ENCODE peak calls at places on chromosomes 2 and 18, in six cellular contexts. U is heart left ventricle, E is A673, A is neural progenitor cell, N is cardiac muscle cell, V is body of pancreas. I is an unnamed sample. For H3K4me1, the result is how much of the 10 kb centered on the place peaks cover.

GRCh38 chr2:126437016-126437415 is 218.9 kb upstream of the GYPC start:
- DNase-seq in U (no peak), E (no peak), A (no peak), N (no peak), V (no peak), I (no peak)

GRCh38 chr18:73564073-73564472 is 583.6 kb downstream of the FBXO15 start:
- DNase-seq in U (no peak), E (peak), A (no peak), N (no peak), V (no peak), I (no peak)

GRCh38 chr2:50385361-50385760 is 646.6 kb downstream of the NRXN1 start:
- DNase-seq in U (no peak), E (no peak), A (no peak), N (no peak), V (no peak), I (no peak)

GRCh38 chr2:54497738-54498680 is 41.9 kb downstream of the SPTBN1 start:
- DNase-seq in U (peak), E (peak), A (peak), N (peak), V (peak), I (no peak)

GRCh38 chr2:130808482-130809268 is 28.0 kb upstream of the ARHGEF4 start:
- DNase-seq in U (no peak), E (no peak), A (no peak), N (no peak), V (no peak), I (no peak)

GRCh38 chr2:96636772-96637171 is 1.3 kb downstream of the KANSL3 start:
- DNase-seq in U (peak), E (peak), A (no peak), N (no peak), V (no peak), I (no peak)

GRCh38 chr2:145168091-145168490 is 648.2 kb upstream of the ZEB2 start:
- DNase-seq in U (no peak), E (no peak), A (no peak), N (no peak), V (no peak), I (no peak)

GRCh38 chr2:219460424-219460926 is 25.8 kb downstream of the SPEG start:
- DNase-seq in U (peak), E (no peak), A (peak), N (peak), V (no peak), I (no peak)

GRCh38 chr2:96800762-96801463 is 15.2 kb upstream of the CNNM3 start:
- DNase-seq in U (peak), E (peak), A (peak), N (peak), V (peak), I (peak)

GRCh38 chr18:2641638-2642037 is 13.9 kb upstream of the SMCHD1 start:
- DNase-seq in U (no peak), E (no peak), A (no peak), N (no peak), V (no peak), I (no peak)

GRCh38 chr18:31497711-31498449 is at the start of gene DSG2:
- DNase-seq in U (peak), E (peak), A (peak), N (peak), V (peak), I (peak)

GRCh38 chr2:3535467-3535793 is 16.1 kb upstream of the ADI1 start:
- DNase-seq in U (no peak), E (no peak), A (no peak), N (no peak), V (no peak), I (no peak)

GRCh38 chr18:35376393-35376741 is 770 bp downstream of the ZNF396 start:
- DNase-seq in U (peak), E (no peak), A (peak), N (no peak), V (peak), I (no peak)

GRCh38 chr18:78765637-78766281 is 213.9 kb upstream of the SALL3 start:
- DNase-seq in U (no peak), E (no peak), A (no peak), N (no peak), V (no peak), I (no peak)

GRCh38 chr2:74527741-74528140 is 1.7 kb upstream of the DQX1 start:
- DNase-seq in U (no peak), E (no peak), A (no peak), N (no peak), V (no peak), I (no peak)

GRCh38 chr18:56823986-56824385 is 172.8 kb downstream of the WDR7 start:
- DNase-seq in U (no peak), E (peak), A (no peak), N (no peak), V (no peak), I (no peak)

GRCh38 chr18:39344487-39344886 is 1778.9 kb upstream of the CELF4 start:
- DNase-seq in U (no peak), E (no peak), A (no peak), N (no peak), V (no peak), I (no peak)

GRCh38 chr2:222038086-222038802 is 260.6 kb downstream of the PAX3 start:
- DNase-seq in U (no peak), E (peak), A (no peak), N (peak), V (no peak), I (no peak)

GRCh38 chr2:205683179-205683978 is 1.1 kb downstream of the NRP2 start:
- DNase-seq in U (no peak), E (no peak), A (no peak), N (no peak), V (no peak), I (no peak)

GRCh38 chr18:33210575-33211189 is 229.8 kb downstream of the CCDC178 start:
- DNase-seq in U (no peak), E (peak), A (peak), N (peak), V (peak), I (no peak)

DNA sequence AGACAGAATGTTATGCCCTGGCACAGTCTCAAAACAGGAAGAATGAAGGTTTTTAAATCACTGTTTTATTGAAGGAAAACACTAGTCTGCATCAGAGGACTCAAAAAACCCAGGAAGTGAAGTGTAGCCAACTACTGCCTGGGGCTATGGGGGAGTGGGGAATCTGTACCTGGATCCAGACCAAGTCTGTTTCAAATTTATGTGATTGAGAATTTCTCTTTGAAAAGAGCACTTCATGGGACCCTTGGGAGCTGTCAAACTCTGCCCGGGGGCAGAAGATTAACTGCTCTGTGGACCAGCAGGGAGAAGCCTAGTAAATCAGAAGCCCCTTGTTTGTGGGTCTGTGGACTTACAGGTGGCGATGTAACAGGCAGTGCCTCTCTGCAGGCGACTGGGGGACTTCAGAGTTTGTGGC is 45.3 kb upstream of the TANC1 start:
- DNase-seq in U (no peak), E (peak), A (peak), N (peak), V (no peak), I (no peak)
- H3K27ac ChIP-seq in U (no peak), E (no peak), A (no peak), N (no peak), V (no peak), I (no peak)

GRCh38 chr2:39118786-39119499 is 1.9 kb downstream of the SOS1 start:
- DNase-seq in U (no peak), E (peak), A (no peak), N (no peak), V (no peak), I (no peak)

GRCh38 chr2:39120771-39121522 is at the start of gene SOS1:
- DNase-seq in U (peak), E (peak), A (peak), N (peak), V (peak), I (peak)

GRCh38 chr2:39120521-39120770 is 405 bp downstream of the SOS1 start:
- DNase-seq in U (no peak), E (no peak), A (no peak), N (no peak), V (no peak), I (no peak)

GRCh38 chr2:39121523-39122063 is 742 bp upstream of the SOS1 start:
- DNase-seq in U (no peak), E (no peak), A (peak), N (peak), V (no peak), I (no peak)

DNA sequence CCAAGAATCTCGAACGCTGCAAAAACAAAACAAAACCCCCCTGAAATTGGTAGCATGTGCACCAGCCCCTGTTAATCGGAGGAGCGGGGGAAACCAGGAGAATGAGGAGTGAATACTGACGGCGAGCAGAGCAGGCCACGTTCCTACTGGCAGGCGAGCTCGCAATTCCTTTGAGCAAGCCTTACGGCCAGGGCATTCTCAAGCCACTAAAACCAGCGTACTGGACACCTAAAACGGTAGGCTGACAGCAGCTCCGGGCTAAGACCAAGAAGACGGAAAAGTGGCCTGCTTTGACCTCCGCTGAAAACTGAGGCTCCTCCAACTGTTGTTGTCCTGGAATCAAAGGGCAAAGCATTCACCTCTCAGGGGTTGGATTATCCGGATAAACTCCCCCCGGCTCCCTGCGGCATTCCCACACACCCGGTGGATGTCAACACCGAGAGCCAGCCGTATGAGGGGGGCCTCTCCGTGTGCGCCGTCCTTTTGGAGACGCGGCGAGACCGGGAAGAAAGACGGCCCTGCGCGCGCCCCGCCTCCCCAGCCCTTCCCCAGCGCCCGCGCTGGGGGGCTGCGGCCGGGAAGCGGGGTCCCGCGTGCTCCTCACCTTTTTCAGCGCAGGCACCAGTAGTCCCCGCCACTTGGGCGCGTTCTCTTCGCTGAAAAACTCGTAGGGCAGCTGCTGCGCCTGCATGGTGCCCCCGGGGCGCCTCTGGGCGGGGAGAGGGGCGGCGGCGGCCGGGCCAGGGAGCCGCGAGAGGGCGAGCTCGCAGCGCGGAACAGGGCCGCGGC is 925 bp downstream of the SOS1 start:
- DNase-seq in U (peak), E (peak), A (peak), N (peak), V (peak), I (peak)
- TF ChIP-seq CTCF in U (peak), E (peak), A (peak), N (peak), V (peak), I (no peak)

GRCh38 chr2:64533882-64534281 is 9.8 kb downstream of the AFTPH start:
- DNase-seq in U (no peak), E (no peak), A (no peak), N (no peak), V (no peak), I (no peak)

GRCh38 chr2:64532030-64532429 is 7.9 kb downstream of the AFTPH start:
- DNase-seq in U (no peak), E (no peak), A (no peak), N (no peak), V (no peak), I (no peak)

GRCh38 chr2:64535024-64535423 is 10.9 kb downstream of the AFTPH start:
- DNase-seq in U (no peak), E (no peak), A (no peak), N (no peak), V (no peak), I (no peak)

GRCh38 chr2:64537991-64538390 is 13.9 kb downstream of the AFTPH start:
- DNase-seq in U (no peak), E (peak), A (no peak), N (no peak), V (no peak), I (no peak)

GRCh38 chr2:64534363-64534762 is 10.2 kb downstream of the AFTPH start:
- DNase-seq in U (no peak), E (peak), A (no peak), N (no peak), V (no peak), I (no peak)
- H3K4me1 ChIP-seq in U (under half), E (under half), A (under half), N (under half), V (half or more), I (under half)

GRCh38 chr2:182129188-182129707 is 143.6 kb downstream of the PPP1R1C start:
- DNase-seq in U (no peak), E (no peak), A (no peak), N (no peak), V (no peak), I (no peak)

GRCh38 chr2:182134201-182134600 is 148.5 kb downstream of the PPP1R1C start:
- DNase-seq in U (no peak), E (no peak), A (no peak), N (no peak), V (no peak), I (no peak)

GRCh38 chr2:182132605-182133004 is 147.0 kb downstream of the PPP1R1C start:
- DNase-seq in U (no peak), E (peak), A (no peak), N (no peak), V (no peak), I (no peak)

DNA sequence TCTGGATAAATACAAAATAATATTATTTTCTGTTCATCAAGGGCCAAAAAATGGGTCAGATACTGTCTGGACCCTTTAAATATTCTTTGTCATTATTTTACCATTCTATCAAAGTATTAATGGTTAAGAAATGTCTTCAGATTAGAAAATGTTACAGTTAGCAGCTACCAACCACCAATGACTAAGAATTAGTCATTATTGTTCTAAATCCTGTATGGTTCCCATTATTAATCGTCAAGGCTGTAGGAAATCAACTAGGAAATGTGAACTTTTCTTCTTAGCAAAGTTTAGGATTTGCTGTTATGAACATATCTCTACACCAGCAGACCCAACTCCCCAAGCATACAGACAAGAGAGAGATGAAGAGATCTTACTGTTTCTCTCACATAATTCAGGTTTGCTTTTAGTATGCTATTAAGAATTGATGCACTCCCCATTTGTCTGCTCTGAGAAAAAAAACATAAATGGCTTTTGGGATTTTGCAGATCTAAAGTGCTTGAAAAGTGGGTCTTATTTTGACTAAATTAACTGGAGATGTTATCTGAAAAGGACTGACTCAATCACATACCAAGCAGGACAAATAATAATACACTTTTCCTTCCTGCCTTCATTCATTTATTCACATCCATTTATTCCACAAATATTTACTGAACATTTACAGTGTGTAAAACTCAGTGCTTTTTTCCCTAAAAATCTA is 147.7 kb downstream of the PPP1R1C start:
- DNase-seq in U (no peak), E (no peak), A (no peak), N (no peak), V (no peak), I (no peak)
- H3K27ac ChIP-seq in U (no peak), E (no peak), A (no peak), N (no peak), V (no peak), I (no peak)

GRCh38 chr2:233301811-233302210 is 5.8 kb upstream of the SAG start:
- DNase-seq in U (no peak), E (no peak), A (peak), N (no peak), V (no peak), I (no peak)

GRCh38 chr2:233303252-233303651 is 4.4 kb upstream of the SAG start:
- DNase-seq in U (no peak), E (no peak), A (no peak), N (peak), V (no peak), I (no peak)

GRCh38 chr2:233312874-233313273 is 5.3 kb downstream of the SAG start:
- DNase-seq in U (no peak), E (no peak), A (no peak), N (no peak), V (no peak), I (no peak)

GRCh38 chr2:233311241-233311926 is 3.8 kb downstream of the SAG start:
- DNase-seq in U (no peak), E (no peak), A (no peak), N (no peak), V (no peak), I (no peak)

DNA sequence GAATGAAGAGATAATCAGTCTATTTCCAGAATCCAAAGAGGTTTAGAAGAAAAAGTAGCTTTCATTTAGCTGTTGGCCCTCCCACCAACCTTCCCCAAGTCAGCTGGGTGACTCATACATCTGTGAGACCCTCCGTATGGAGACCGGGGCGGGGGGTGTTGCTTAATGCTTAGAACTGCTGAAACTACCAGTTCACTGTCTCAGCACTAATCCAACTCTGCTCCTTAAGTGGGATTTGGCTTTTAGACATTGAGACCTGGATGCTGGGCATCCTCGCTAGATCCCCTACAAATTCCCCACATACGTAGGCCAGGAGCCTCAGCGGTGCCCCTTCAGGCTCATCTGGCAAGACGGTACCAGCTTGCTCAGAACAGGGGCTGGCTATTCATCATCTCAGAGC is at the start of gene SAG:
- DNase-seq in U (no peak), E (no peak), A (no peak), N (no peak), V (no peak), I (no peak)
- TF ChIP-seq CTCF in U (no peak), E (no peak), A (no peak), N (no peak), V (no peak), I (no peak)

GRCh38 chr18:24071779-24072178 is 57.2 kb downstream of the TTC39C start:
- DNase-seq in U (no peak), E (no peak), A (no peak), N (no peak), V (no peak), I (no peak)
- H3K4me1 ChIP-seq in U (under half), E (under half), A (under half), N (under half), V (under half), I (under half)

GRCh38 chr2:161158882-161159281 is 1.3 kb upstream of the TANK start:
- DNase-seq in U (no peak), E (no peak), A (no peak), N (no peak), V (no peak), I (no peak)
- H3K27ac ChIP-seq in U (peak), E (no peak), A (no peak), N (no peak), V (no peak), I (no peak)

I was measured in lung.